ENCODE peak calls at places on chromosomes 4 and X, in seven cellular contexts. M, Z, E, H, O, U and J are unnamed samples.

GRCh38 chr4:76499461-76499860 is 64.4 kb downstream of the SHROOM3 start:
- DNase-seq in U (no peak), M (no peak), O (no peak), E (no peak), Z (no peak), H (no peak), J (no peak)

GRCh38 chr4:169342159-169342865 is 71.6 kb upstream of the SH3RF1 start:
- DNase-seq in M (no peak), Z (no peak), E (no peak), O (no peak), U (no peak), H (no peak), J (no peak)

GRCh38 chrX:39912126-39912525 is 185.6 kb downstream of the BCOR start:
- DNase-seq in E (no peak), H (no peak), U (no peak), Z (no peak), M (no peak), O (no peak), J (no peak)

GRCh38 chrX:109742722-109743121 is 9.7 kb upstream of the ACSL4 start:
- DNase-seq in H (no peak), U (peak), M (no peak), O (no peak), E (no peak), Z (no peak), J (no peak)

GRCh38 chr4:150135134-150135773 is 57.0 kb downstream of the DCLK2 start:
- DNase-seq in Z (no peak), E (no peak), H (no peak), U (no peak), M (no peak), O (peak), J (no peak)

GRCh38 chr4:182126567-182126966 is 116.6 kb upstream of the TENM3 start:
- DNase-seq in H (no peak), M (no peak), O (no peak), U (no peak), Z (no peak), E (no peak), J (no peak)

GRCh38 chr4:16123356-16124084 is 39.7 kb upstream of the PROM1 start:
- DNase-seq in U (no peak), E (no peak), Z (no peak), M (peak), H (no peak), O (peak), J (no peak)

GRCh38 chrX:40478457-40479065 is 102.2 kb upstream of the ATP6AP2 start:
- DNase-seq in E (no peak), Z (no peak), H (no peak), M (no peak), O (no peak), U (no peak), J (no peak)

GRCh38 chr4:78520808-78521226 is 30.8 kb upstream of the ANXA3 start:
- DNase-seq in O (no peak), E (no peak), U (peak), Z (no peak), M (no peak), H (no peak), J (no peak)

GRCh38 chr4:169464080-169464479 is 148.3 kb downstream of the NEK1 start:
- DNase-seq in E (no peak), M (no peak), H (no peak), Z (no peak), U (no peak), O (no peak), J (no peak)

GRCh38 chr4:154740462-154740861 is 3.3 kb upstream of the LRAT start:
- DNase-seq in Z (no peak), E (no peak), H (no peak), O (no peak), U (no peak), M (no peak), J (no peak)

GRCh38 chr4:38757945-38758344 is 24.8 kb downstream of the TLR10 start:
- DNase-seq in O (peak), U (no peak), M (no peak), Z (no peak), H (no peak), E (peak), J (no peak)

GRCh38 chr4:110508827-110509446 is 33.0 kb downstream of the ENPEP start:
- DNase-seq in E (peak), O (peak), M (peak), U (peak), H (no peak), Z (no peak), J (peak)

GRCh38 chrX:130393451-130394074 is 8.1 kb upstream of the GPR119 start:
- DNase-seq in E (peak), O (peak), Z (peak), M (peak), U (peak), H (peak), J (peak)

GRCh38 chr4:53591372-53591892 is at the start of gene LNX1:
- DNase-seq in M (peak), U (no peak), O (peak), H (no peak), Z (no peak), E (peak), J (no peak)

GRCh38 chr4:37001688-37002436 is 242.7 kb upstream of the NWD2 start:
- DNase-seq in O (no peak), H (no peak), E (no peak), U (no peak), M (no peak), Z (no peak), J (no peak)